ENCODE peak calls at places on chromosomes 2 and 18, in five cellular contexts. One of them, this sample, is unnamed.

GRCh38 chr2:76867854-76868253 is 654.3 kb downstream of the LRRTM4 start:
- DNase-seq in adrenal gland: no peak
- DNase-seq in stimulated activated CD4-positive, alpha-beta T cell treated with anti-CD3 and anti-CD28 coated beads, Interleukin-2, amount 100 ng/mL, for 24 hours: no peak
- DNase-seq in HS-27A: no peak
- DNase-seq in NCI-H1105: no peak
- DNase-seq in this sample: peak; percentile 55

GRCh38 chr2:198098918-198099317 is 294.5 kb downstream of the PLCL1 start:
- DNase-seq in HS-27A: no peak
- DNase-seq in adrenal gland: no peak
- DNase-seq in NCI-H1105: no peak
- DNase-seq in stimulated activated CD4-positive, alpha-beta T cell treated with anti-CD3 and anti-CD28 coated beads, Interleukin-2, amount 100 ng/mL, for 24 hours: no peak
- DNase-seq in this sample: peak; percentile 18

GRCh38 chr2:8457092-8457481 is 224.8 kb upstream of the ID2 start:
- DNase-seq in HS-27A: no peak
- DNase-seq in adrenal gland: no peak
- DNase-seq in stimulated activated CD4-positive, alpha-beta T cell treated with anti-CD3 and anti-CD28 coated beads, Interleukin-2, amount 100 ng/mL, for 24 hours: no peak
- DNase-seq in NCI-H1105: no peak
- DNase-seq in this sample: no peak

GRCh38 chr18:7177131-7177744 is 53.7 kb upstream of the LRRC30 start:
- DNase-seq in adrenal gland: peak; percentile 76
- DNase-seq in stimulated activated CD4-positive, alpha-beta T cell treated with anti-CD3 and anti-CD28 coated beads, Interleukin-2, amount 100 ng/mL, for 24 hours: peak; percentile 3
- DNase-seq in NCI-H1105: peak; percentile 1
- DNase-seq in HS-27A: peak; percentile 39
- DNase-seq in this sample: peak; percentile 34

GRCh38 chr2:203740741-203741363 is 34.4 kb downstream of the CD28 start:
- DNase-seq in stimulated activated CD4-positive, alpha-beta T cell treated with anti-CD3 and anti-CD28 coated beads, Interleukin-2, amount 100 ng/mL, for 24 hours: no peak
- DNase-seq in HS-27A: no peak
- DNase-seq in NCI-H1105: no peak
- DNase-seq in adrenal gland: no peak
- DNase-seq in this sample: no peak

GRCh38 chr2:106073608-106074406 is 120.3 kb downstream of the UXS1 start:
- DNase-seq in stimulated activated CD4-positive, alpha-beta T cell treated with anti-CD3 and anti-CD28 coated beads, Interleukin-2, amount 100 ng/mL, for 24 hours: no peak
- DNase-seq in HS-27A: no peak
- DNase-seq in NCI-H1105: no peak
- DNase-seq in adrenal gland: no peak
- DNase-seq in this sample: no peak

GRCh38 chr2:232053777-232054176 is 92.3 kb downstream of the DIS3L2 start:
- DNase-seq in HS-27A: no peak
- DNase-seq in stimulated activated CD4-positive, alpha-beta T cell treated with anti-CD3 and anti-CD28 coated beads, Interleukin-2, amount 100 ng/mL, for 24 hours: no peak
- DNase-seq in adrenal gland: no peak
- DNase-seq in NCI-H1105: no peak
- DNase-seq in this sample: no peak

GRCh38 chr2:53784431-53784830 is 2.3 kb downstream of the ASB3 start:
- DNase-seq in NCI-H1105: no peak
- DNase-seq in stimulated activated CD4-positive, alpha-beta T cell treated with anti-CD3 and anti-CD28 coated beads, Interleukin-2, amount 100 ng/mL, for 24 hours: no peak
- DNase-seq in HS-27A: no peak
- DNase-seq in adrenal gland: no peak
- DNase-seq in this sample: no peak

GRCh38 chr18:12079504-12080237 is 14.0 kb upstream of the ANKRD62 start:
- DNase-seq in HS-27A: peak; percentile 43
- DNase-seq in NCI-H1105: no peak
- DNase-seq in adrenal gland: no peak
- DNase-seq in stimulated activated CD4-positive, alpha-beta T cell treated with anti-CD3 and anti-CD28 coated beads, Interleukin-2, amount 100 ng/mL, for 24 hours: no peak
- DNase-seq in this sample: no peak

GRCh38 chr2:22536131-22536530 is 848.8 kb upstream of the KLHL29 start:
- DNase-seq in adrenal gland: no peak
- DNase-seq in stimulated activated CD4-positive, alpha-beta T cell treated with anti-CD3 and anti-CD28 coated beads, Interleukin-2, amount 100 ng/mL, for 24 hours: no peak
- DNase-seq in NCI-H1105: no peak
- DNase-seq in HS-27A: no peak
- DNase-seq in this sample: peak; percentile 77

GRCh38 chr2:95799892-95800291 is 191.7 kb downstream of the ANKRD36C start:
- DNase-seq in NCI-H1105: no peak
- DNase-seq in HS-27A: no peak
- DNase-seq in stimulated activated CD4-positive, alpha-beta T cell treated with anti-CD3 and anti-CD28 coated beads, Interleukin-2, amount 100 ng/mL, for 24 hours: no peak
- DNase-seq in adrenal gland: no peak
- DNase-seq in this sample: no peak

GRCh38 chr18:54228364-54228763 is 3.9 kb upstream of the MBD2 start:
- DNase-seq in HS-27A: no peak
- DNase-seq in adrenal gland: no peak
- DNase-seq in stimulated activated CD4-positive, alpha-beta T cell treated with anti-CD3 and anti-CD28 coated beads, Interleukin-2, amount 100 ng/mL, for 24 hours: no peak
- DNase-seq in NCI-H1105: no peak
- DNase-seq in this sample: no peak

GRCh38 chr2:128524183-128524582 is 205.5 kb upstream of the HS6ST1 start:
- DNase-seq in NCI-H1105: no peak
- DNase-seq in HS-27A: no peak
- DNase-seq in adrenal gland: no peak
- DNase-seq in stimulated activated CD4-positive, alpha-beta T cell treated with anti-CD3 and anti-CD28 coated beads, Interleukin-2, amount 100 ng/mL, for 24 hours: no peak
- DNase-seq in this sample: no peak

GRCh38 chr2:136010126-136010525 is 24.7 kb upstream of the DARS1 start:
- DNase-seq in stimulated activated CD4-positive, alpha-beta T cell treated with anti-CD3 and anti-CD28 coated beads, Interleukin-2, amount 100 ng/mL, for 24 hours: no peak
- DNase-seq in NCI-H1105: no peak
- DNase-seq in HS-27A: peak; percentile 87
- DNase-seq in adrenal gland: no peak
- DNase-seq in this sample: peak; percentile 98

GRCh38 chr2:231917280-231918088 is 8.7 kb downstream of the NPPC start:
- DNase-seq in HS-27A: no peak
- DNase-seq in adrenal gland: no peak
- DNase-seq in stimulated activated CD4-positive, alpha-beta T cell treated with anti-CD3 and anti-CD28 coated beads, Interleukin-2, amount 100 ng/mL, for 24 hours: no peak
- DNase-seq in NCI-H1105: no peak
- DNase-seq in this sample: no peak

GRCh38 chr18:12091742-12092141 is 1.9 kb upstream of the ANKRD62 start:
- DNase-seq in adrenal gland: no peak
- DNase-seq in stimulated activated CD4-positive, alpha-beta T cell treated with anti-CD3 and anti-CD28 coated beads, Interleukin-2, amount 100 ng/mL, for 24 hours: no peak
- DNase-seq in HS-27A: no peak
- DNase-seq in NCI-H1105: no peak
- DNase-seq in this sample: no peak

GRCh38 chr2:202822411-202822810 is 49.2 kb downstream of the ICA1L start:
- DNase-seq in NCI-H1105: no peak
- DNase-seq in HS-27A: no peak
- DNase-seq in stimulated activated CD4-positive, alpha-beta T cell treated with anti-CD3 and anti-CD28 coated beads, Interleukin-2, amount 100 ng/mL, for 24 hours: no peak
- DNase-seq in adrenal gland: no peak
- DNase-seq in this sample: no peak

GRCh38 chr2:216687111-216687510 is 8.2 kb downstream of the IGFBP5 start:
- DNase-seq in HS-27A: no peak
- DNase-seq in adrenal gland: no peak
- DNase-seq in stimulated activated CD4-positive, alpha-beta T cell treated with anti-CD3 and anti-CD28 coated beads, Interleukin-2, amount 100 ng/mL, for 24 hours: no peak
- DNase-seq in NCI-H1105: no peak
- DNase-seq in this sample: no peak